ENCODE peak calls at places on chromosomes 5 and 9, in six cellular contexts. Z, R, C, H, T and S are unnamed samples. For H3K4me1, the result is how much of the 10 kb centered on the place peaks cover.

GRCh38 chr5:33936004-33936380 is 194 bp upstream of the RXFP3 start:
- DNase-seq in R (peak), Z (peak), H (no peak), T (no peak), C (peak), S (peak)

GRCh38 chr9:32551491-32552049 is 557 bp upstream of the SMIM27 start:
- DNase-seq in R (peak), H (peak), C (peak), T (no peak), Z (peak), S (no peak)

GRCh38 chr5:6766558-6767191 is 53.4 kb downstream of the TENT4A start:
- DNase-seq in R (no peak), C (peak), H (peak), T (no peak), Z (peak), S (peak)

GRCh38 chr9:98881836-98882568 is 61.7 kb upstream of the COL15A1 start:
- DNase-seq in R (no peak), Z (no peak), H (no peak), C (no peak), T (no peak), S (no peak)

GRCh38 chr5:170275376-170275994 is 22.1 kb downstream of the LCP2 start:
- DNase-seq in R (no peak), Z (no peak), C (no peak), T (no peak), H (no peak), S (no peak)

GRCh38 chr5:35205186-35205585 is 25.1 kb downstream of the PRLR start:
- DNase-seq in T (no peak), Z (no peak), H (no peak), R (no peak), C (no peak), S (no peak)

GRCh38 chr5:135249658-135250057 is 149.4 kb downstream of the MACROH2A1 start:
- DNase-seq in H (peak), R (peak), T (no peak), C (no peak), Z (no peak), S (peak)

GRCh38 chr5:141001854-141002666 is 35.8 kb downstream of the PCDHAC2 start:
- DNase-seq in R (no peak), C (peak), T (peak), Z (peak), H (no peak), S (peak)

GRCh38 chr5:95901676-95902646 is 59.7 kb downstream of the ELL2 start:
- DNase-seq in H (no peak), T (peak), R (no peak), Z (no peak), C (peak), S (no peak)

GRCh38 chr5:124744170-124744911 is 2.1 kb downstream of the ZNF608 start:
- DNase-seq in T (no peak), C (no peak), H (peak), Z (peak), R (peak), S (peak)

GRCh38 chr5:24621809-24622208 is 23.0 kb downstream of the CDH10 start:
- DNase-seq in C (no peak), H (peak), T (no peak), R (no peak), Z (no peak), S (no peak)

GRCh38 chr9:68690088-68690487 is 15.0 kb upstream of the PIP5K1B start:
- DNase-seq in H (no peak), Z (no peak), C (no peak), R (peak), T (no peak), S (peak)

GRCh38 chr9:70382046-70382708 is 32.3 kb downstream of the KLF9 start:
- DNase-seq in T (no peak), H (no peak), Z (no peak), C (no peak), R (no peak), S (no peak)

GRCh38 chr9:86328153-86328552 is 26.1 kb downstream of the TUT7 start:
- DNase-seq in T (no peak), C (no peak), R (no peak), Z (no peak), H (no peak), S (no peak)

GRCh38 chr5:14428302-14429081 is 153.1 kb upstream of the OTULINL start:
- DNase-seq in Z (no peak), C (no peak), H (no peak), T (no peak), R (no peak), S (no peak)

GRCh38 chr5:97694091-97694490 is 511.0 kb upstream of the RIOK2 start:
- DNase-seq in T (no peak), Z (no peak), C (no peak), H (no peak), R (no peak), S (no peak)

GRCh38 chr9:76516871-76517270 is 57.9 kb downstream of the GCNT1 start:
- DNase-seq in T (no peak), C (no peak), R (no peak), H (no peak), Z (no peak), S (no peak)

GRCh38 chr9:91059713-91060112 is 258.1 kb downstream of the SYK start:
- DNase-seq in T (no peak), Z (no peak), H (no peak), R (no peak), C (no peak), S (no peak)

GRCh38 chr5:145701404-145701803 is 133.7 kb downstream of the PRELID2 start:
- DNase-seq in T (no peak), H (no peak), R (no peak), Z (no peak), C (peak), S (no peak)

GRCh38 chr5:63963080-63963735 is 963 bp upstream of the HTR1A start:
- DNase-seq in C (peak), R (peak), H (no peak), T (no peak), Z (peak), S (no peak)

GRCh38 chr9:126938332-126938731 is 23.8 kb downstream of the RALGPS1 start:
- DNase-seq in R (no peak), C (no peak), H (no peak), Z (no peak), T (no peak), S (no peak)

GRCh38 chr5:55364537-55365055 is 56.8 kb downstream of the MTREX start:
- DNase-seq in C (no peak), H (no peak), T (no peak), Z (no peak), R (no peak), S (no peak)

GRCh38 chr5:93330506-93330905 is 250.5 kb downstream of the NR2F1-AS1 start:
- DNase-seq in H (no peak), T (no peak), Z (no peak), R (no peak), C (no peak), S (no peak)

GRCh38 chr9:130651221-130651620 is 13.2 kb upstream of the PRDM12 start:
- DNase-seq in H (no peak), Z (no peak), R (no peak), C (no peak), T (no peak), S (no peak)

GRCh38 chr5:131386779-131387178 is 122.9 kb downstream of the CDC42SE2 start:
- DNase-seq in T (no peak), H (no peak), C (no peak), Z (no peak), R (no peak), S (no peak)

GRCh38 chr5:154568597-154568996 is 90.6 kb upstream of the HAND1 start:
- DNase-seq in C (no peak), H (no peak), T (no peak), R (no peak), Z (no peak), S (no peak)

GRCh38 chr5:154567155-154567554 is 89.1 kb upstream of the HAND1 start:
- DNase-seq in R (no peak), Z (no peak), C (no peak), H (no peak), T (no peak), S (no peak)

GRCh38 chr5:154573011-154573410 is 95.0 kb upstream of the HAND1 start:
- DNase-seq in Z (no peak), T (no peak), C (no peak), H (no peak), R (no peak), S (no peak)

GRCh38 chr5:154571325-154572035 is 93.5 kb upstream of the HAND1 start:
- DNase-seq in H (no peak), Z (no peak), R (no peak), T (no peak), C (no peak), S (no peak)

GRCh38 chr5:154570572-154571324 is 92.7 kb upstream of the HAND1 start:
- DNase-seq in H (no peak), T (no peak), R (no peak), Z (no peak), C (no peak), S (no peak)
- TF ChIP-seq EP300 in H (no peak), T (no peak), R (no peak), Z (no peak), C (no peak), S (no peak)

GRCh38 chr5:149521739-149522373 is 29.4 kb downstream of the CSNK1A1 start:
- DNase-seq in H (no peak), C (no peak), Z (no peak), T (no peak), R (no peak), S (no peak)
- H3K4me1 ChIP-seq in H (half or more), C (under half), Z (under half), T (under half), R (under half), S (half or more)

GRCh38 chr9:120942186-120943001 is 15.8 kb upstream of the TRAF1 start:
- DNase-seq in Z (no peak), H (peak), R (no peak), C (peak), T (no peak), S (no peak)
- TF ChIP-seq EP300 in Z (no peak), H (no peak), R (no peak), C (no peak), T (no peak), S (peak)

DNA sequence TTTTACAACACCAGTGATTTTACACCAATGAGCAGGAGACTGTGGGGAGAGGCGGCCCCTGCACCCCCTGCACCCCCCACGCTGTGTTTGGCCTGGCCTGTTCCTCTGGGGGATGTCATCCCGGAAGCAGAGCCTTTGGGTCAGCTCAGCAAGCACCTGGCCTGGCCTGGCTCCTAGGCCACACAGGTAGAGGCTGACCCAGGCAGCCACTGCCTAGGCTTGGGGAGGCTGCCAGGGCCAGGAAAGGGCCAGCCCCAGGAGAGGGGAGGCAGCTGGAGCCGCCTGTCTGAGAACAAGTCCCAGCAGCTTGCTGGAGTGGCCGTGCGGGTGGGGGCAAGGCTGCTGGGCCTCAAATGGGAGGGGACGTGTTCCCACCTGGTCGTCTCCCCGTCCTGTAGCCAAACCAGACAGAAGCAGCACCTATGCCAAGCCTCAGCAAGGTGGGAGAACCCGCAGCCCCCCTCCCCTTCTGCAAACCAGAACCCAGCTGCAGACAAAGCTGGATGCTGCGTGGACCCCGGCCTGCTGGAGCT is 46.9 kb downstream of the DBH start:
- DNase-seq in H (no peak), C (no peak), T (no peak), R (no peak), Z (no peak), S (no peak)
- H3K4me1 ChIP-seq in H (under half), C (under half), T (under half), R (under half), Z (under half), S (under half)

GRCh38 chr5:43432486-43433365 is 20.5 kb upstream of the CCL28 start:
- DNase-seq in T (no peak), R (no peak), H (no peak), Z (peak), C (peak), S (peak)
- TF ChIP-seq EP300 in T (no peak), R (no peak), H (no peak), Z (no peak), C (peak), S (no peak)

GRCh38 chr5:101024299-101024698 is 121.2 kb upstream of the ST8SIA4 start:
- DNase-seq in H (no peak), R (no peak), Z (no peak), C (no peak), T (no peak), S (no peak)
- H3K4me1 ChIP-seq in H (under half), R (under half), Z (under half), C (under half), T (under half), S (under half)

DNA sequence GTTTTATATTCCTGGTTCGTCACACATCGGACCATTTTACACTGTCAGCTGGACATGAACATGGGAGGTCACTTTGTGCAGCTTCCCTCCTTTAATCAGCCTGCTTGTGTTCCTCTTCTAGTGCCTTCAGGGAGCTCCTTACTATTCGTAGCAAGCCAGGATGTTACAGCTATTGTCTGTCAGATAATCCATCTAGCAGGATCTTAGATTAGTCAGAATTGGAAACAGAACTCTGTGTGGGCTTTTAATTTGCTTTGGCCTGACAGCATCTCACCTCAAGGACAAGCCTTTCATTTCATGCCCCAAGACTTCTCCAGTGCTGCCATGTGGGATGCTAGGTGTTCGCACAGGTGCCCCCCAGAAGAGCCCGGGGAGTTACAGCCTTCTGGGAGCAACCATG is 30.2 kb upstream of the EPB41L4B start:
- DNase-seq in T (no peak), H (no peak), R (no peak), C (no peak), Z (no peak), S (no peak)
- TF ChIP-seq EP300 in T (no peak), H (no peak), R (no peak), C (no peak), Z (no peak), S (no peak)

GRCh38 chr9:124221685-124222084 is 36.1 kb upstream of the NEK6 start:
- DNase-seq in H (no peak), C (no peak), R (no peak), Z (no peak), T (no peak), S (no peak)
- H3K4me1 ChIP-seq in H (under half), C (under half), R (under half), Z (under half), T (under half), S (half or more)